ENCODE peak calls at places on chromosomes 3 and 15, in eight cellular contexts. One of them, this sample, is unnamed.

GRCh38 chr3:149908558-149908957 is 62.1 kb downstream of the PFN2 start:
- DNase-seq in caudate nucleus: no peak
- DNase-seq in HL-60: no peak
- DNase-seq in uterus: no peak
- DNase-seq in stimulated activated CD8-positive, alpha-beta memory T cell treated with anti-CD3 and anti-CD28 coated beads, Interleukin-4, amount 100 ng/mL, for 1 hour: no peak
- DNase-seq in mesothelial cell of epicardium: no peak
- DNase-seq in NCI-H1092 treated with DMSO at 0.1 percent for 48 hours: no peak
- DNase-seq in nephron progenitor cell: no peak
- DNase-seq in this sample: no peak

GRCh38 chr3:49803464-49804140 is 541 bp downstream of the INKA1 start:
- DNase-seq in stimulated activated CD8-positive, alpha-beta memory T cell treated with anti-CD3 and anti-CD28 coated beads, Interleukin-4, amount 100 ng/mL, for 1 hour: no peak
- DNase-seq in uterus: peak; percentile 40
- DNase-seq in NCI-H1092 treated with DMSO at 0.1 percent for 48 hours: no peak
- DNase-seq in caudate nucleus: no peak
- DNase-seq in mesothelial cell of epicardium: no peak
- DNase-seq in nephron progenitor cell: peak; percentile 71
- DNase-seq in HL-60: peak; percentile 56
- DNase-seq in this sample: no peak

GRCh38 chr3:194136519-194137313 is 768 bp downstream of the HES1 start:
- DNase-seq in stimulated activated CD8-positive, alpha-beta memory T cell treated with anti-CD3 and anti-CD28 coated beads, Interleukin-4, amount 100 ng/mL, for 1 hour: no peak
- DNase-seq in mesothelial cell of epicardium: peak; percentile 66
- DNase-seq in uterus: no peak
- DNase-seq in HL-60: peak; percentile 60
- DNase-seq in caudate nucleus: no peak
- DNase-seq in nephron progenitor cell: peak; percentile 65
- DNase-seq in NCI-H1092 treated with DMSO at 0.1 percent for 48 hours: peak; percentile 66
- DNase-seq in this sample: no peak

GRCh38 chr3:71536376-71536965 is 47.1 kb downstream of the FOXP1 start:
- DNase-seq in HL-60: no peak
- DNase-seq in caudate nucleus: no peak
- DNase-seq in mesothelial cell of epicardium: no peak
- DNase-seq in NCI-H1092 treated with DMSO at 0.1 percent for 48 hours: no peak
- DNase-seq in uterus: no peak
- DNase-seq in stimulated activated CD8-positive, alpha-beta memory T cell treated with anti-CD3 and anti-CD28 coated beads, Interleukin-4, amount 100 ng/mL, for 1 hour: no peak
- DNase-seq in nephron progenitor cell: no peak
- DNase-seq in this sample: no peak

GRCh38 chr3:121918779-121919483 is 24.7 kb downstream of the SLC15A2 start:
- DNase-seq in HL-60: no peak
- DNase-seq in nephron progenitor cell: no peak
- DNase-seq in uterus: no peak
- DNase-seq in caudate nucleus: no peak
- DNase-seq in mesothelial cell of epicardium: peak; percentile 41
- DNase-seq in NCI-H1092 treated with DMSO at 0.1 percent for 48 hours: no peak
- DNase-seq in stimulated activated CD8-positive, alpha-beta memory T cell treated with anti-CD3 and anti-CD28 coated beads, Interleukin-4, amount 100 ng/mL, for 1 hour: no peak
- DNase-seq in this sample: no peak

GRCh38 chr3:99402755-99403154 is 235.6 kb upstream of the COL8A1 start:
- DNase-seq in stimulated activated CD8-positive, alpha-beta memory T cell treated with anti-CD3 and anti-CD28 coated beads, Interleukin-4, amount 100 ng/mL, for 1 hour: no peak
- DNase-seq in caudate nucleus: no peak
- DNase-seq in nephron progenitor cell: no peak
- DNase-seq in NCI-H1092 treated with DMSO at 0.1 percent for 48 hours: no peak
- DNase-seq in uterus: no peak
- DNase-seq in mesothelial cell of epicardium: no peak
- DNase-seq in HL-60: no peak
- DNase-seq in this sample: no peak

GRCh38 chr3:61625429-61625828 is 64.1 kb downstream of the PTPRG start:
- DNase-seq in mesothelial cell of epicardium: no peak
- DNase-seq in HL-60: no peak
- DNase-seq in nephron progenitor cell: no peak
- DNase-seq in NCI-H1092 treated with DMSO at 0.1 percent for 48 hours: no peak
- DNase-seq in caudate nucleus: no peak
- DNase-seq in uterus: no peak
- DNase-seq in stimulated activated CD8-positive, alpha-beta memory T cell treated with anti-CD3 and anti-CD28 coated beads, Interleukin-4, amount 100 ng/mL, for 1 hour: no peak
- DNase-seq in this sample: no peak

GRCh38 chr3:184177767-184178306 is 3.2 kb downstream of the AP2M1 start:
- DNase-seq in NCI-H1092 treated with DMSO at 0.1 percent for 48 hours: no peak
- DNase-seq in mesothelial cell of epicardium: no peak
- DNase-seq in uterus: no peak
- DNase-seq in HL-60: no peak
- DNase-seq in caudate nucleus: no peak
- DNase-seq in nephron progenitor cell: no peak
- DNase-seq in stimulated activated CD8-positive, alpha-beta memory T cell treated with anti-CD3 and anti-CD28 coated beads, Interleukin-4, amount 100 ng/mL, for 1 hour: no peak
- DNase-seq in this sample: no peak

GRCh38 chr15:93566777-93567176 is 477.8 kb upstream of the RGMA start:
- DNase-seq in HL-60: no peak
- DNase-seq in stimulated activated CD8-positive, alpha-beta memory T cell treated with anti-CD3 and anti-CD28 coated beads, Interleukin-4, amount 100 ng/mL, for 1 hour: no peak
- DNase-seq in nephron progenitor cell: no peak
- DNase-seq in caudate nucleus: no peak
- DNase-seq in mesothelial cell of epicardium: no peak
- DNase-seq in uterus: no peak
- DNase-seq in NCI-H1092 treated with DMSO at 0.1 percent for 48 hours: no peak
- DNase-seq in this sample: no peak

This sample was measured in dorsolateral prefrontal cortex.